ENCODE peak calls at places on chromosomes 13 and 19, in eight cellular contexts. X is breast epithelium; B is mucosa of descending colon; O is choroid plexus epithelial cell; Q is astrocyte of the spinal cord; K is CD8-positive, alpha-beta memory T cell; D is PC-9; E is colonic mucosa. H is an unnamed sample.

GRCh38 chr13:24124789-24125476 is 35.6 kb upstream of the SPATA13 start:
- DNase-seq in X (no peak), B (no peak), Q (no peak), K (no peak), D (no peak), E (no peak), O (no peak), H (no peak)

GRCh38 chr19:1065606-1066109 is 1.3 kb upstream of the ARHGAP45 start:
- DNase-seq in B (peak; percentile 73), X (no peak), Q (no peak), O (no peak), K (peak; percentile 49), E (peak; percentile 78), D (peak; percentile 71), H (no peak)

GRCh38 chr19:4310247-4311121 is 6.1 kb downstream of the FSD1 start:
- DNase-seq in B (peak; percentile 50), X (no peak), E (peak; percentile 33), K (no peak), Q (no peak), O (no peak), D (peak; percentile 15), H (no peak)

GRCh38 chr19:14686411-14686810 is 3.4 kb upstream of the ZNF333 start:
- DNase-seq in O (peak; percentile 53), D (no peak), Q (peak; percentile 13), X (no peak), E (no peak), K (peak; percentile 55), B (no peak), H (peak; percentile 27)

GRCh38 chr13:70623260-70623659 is 515.0 kb upstream of the KLHL1 start:
- DNase-seq in E (no peak), D (no peak), O (peak; percentile 35), K (no peak), Q (peak; percentile 14), B (no peak), X (no peak), H (peak; percentile 31)

GRCh38 chr19:47729799-47730520 is 15.4 kb upstream of the NOP53 start:
- DNase-seq in K (no peak), Q (no peak), B (peak; percentile 60), X (peak; percentile 78), E (peak; percentile 75), D (peak; percentile 91), O (no peak), H (no peak)

GRCh38 chr19:21022996-21023395 is 2.5 kb downstream of the ZNF430 start:
- DNase-seq in O (peak; percentile 67), B (no peak), K (no peak), D (no peak), X (no peak), Q (peak; percentile 38), E (no peak), H (peak; percentile 49)

GRCh38 chr19:30669329-30670010 is 297.3 kb downstream of the ZNF536 start:
- DNase-seq in E (peak; percentile 49), K (no peak), B (peak; percentile 62), D (peak; percentile 28), O (peak; percentile 50), X (peak; percentile 45), Q (peak; percentile 32), H (peak; percentile 48)

GRCh38 chr19:10270616-10271394 is at the start of gene ICAM1:
- DNase-seq in O (peak; percentile 95), D (peak; percentile 77), X (peak; percentile 66), E (peak; percentile 77), Q (peak; percentile 25), K (peak; percentile 81), B (peak; percentile 83), H (peak; percentile 94)

GRCh38 chr19:7636691-7637373 is at the start of gene STXBP2:
- DNase-seq in O (peak; percentile 58), K (peak; percentile 95), B (peak; percentile 97), E (peak; percentile 91), D (peak; percentile 89), Q (no peak), X (peak; percentile 80), H (peak; percentile 31)

GRCh38 chr13:95301947-95302386 is 716 bp upstream of the ABCC4 start:
- DNase-seq in X (no peak), Q (no peak), D (no peak), E (no peak), K (no peak), O (no peak), B (no peak), H (no peak)

GRCh38 chr19:13082192-13083007 is 20.3 kb downstream of the LYL1 start:
- DNase-seq in K (no peak), D (no peak), O (peak; percentile 94), E (no peak), X (no peak), Q (peak; percentile 95), B (no peak), H (peak; percentile 55)

DNA sequence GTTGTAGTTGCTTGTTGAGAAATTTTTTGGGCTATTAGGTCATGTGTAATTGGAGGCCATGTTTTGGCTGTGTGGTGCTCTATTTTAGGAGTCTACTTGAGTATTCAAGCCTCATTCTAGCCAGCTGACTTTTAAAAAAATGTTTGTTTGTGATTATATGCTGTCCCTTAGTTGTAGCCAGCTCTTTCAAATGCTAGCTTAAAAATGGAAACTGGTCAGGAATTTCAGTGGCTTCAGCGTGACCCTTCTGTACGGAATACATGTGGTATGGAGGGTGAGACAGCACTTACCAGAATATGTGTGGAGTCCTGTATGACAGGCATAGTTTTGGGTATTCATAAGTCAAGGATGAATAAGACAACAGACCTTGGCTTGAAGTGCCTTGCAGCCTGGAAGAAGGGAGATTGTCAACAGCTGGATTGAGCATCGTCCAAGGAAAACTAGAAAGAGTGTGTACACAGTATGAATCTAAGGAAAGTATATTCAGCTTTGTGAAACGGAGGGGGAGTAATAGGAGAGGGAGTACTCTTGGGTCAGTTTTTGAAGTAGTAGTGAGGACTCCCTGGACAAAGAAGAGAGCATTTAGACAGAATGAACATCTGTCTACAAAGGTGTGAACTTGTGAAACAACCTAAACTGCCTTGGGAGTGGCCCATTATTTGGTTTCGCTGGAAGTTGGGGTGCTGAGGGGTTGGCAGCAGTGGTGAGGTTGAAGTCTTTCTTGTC is 20.0 kb upstream of the WTIP start:
- DNase-seq in E (no peak), Q (peak; percentile 9), D (no peak), B (no peak), O (peak; percentile 61), K (no peak), X (no peak), H (no peak)
- H3K4me3 ChIP-seq in E (no peak overlapping the region), Q (no peak overlapping the region), D (no peak overlapping the region), B (no peak overlapping the region), O (no peak overlapping the region), K (no peak overlapping the region), X (no peak overlapping the region), H (no peak overlapping the region)

DNA sequence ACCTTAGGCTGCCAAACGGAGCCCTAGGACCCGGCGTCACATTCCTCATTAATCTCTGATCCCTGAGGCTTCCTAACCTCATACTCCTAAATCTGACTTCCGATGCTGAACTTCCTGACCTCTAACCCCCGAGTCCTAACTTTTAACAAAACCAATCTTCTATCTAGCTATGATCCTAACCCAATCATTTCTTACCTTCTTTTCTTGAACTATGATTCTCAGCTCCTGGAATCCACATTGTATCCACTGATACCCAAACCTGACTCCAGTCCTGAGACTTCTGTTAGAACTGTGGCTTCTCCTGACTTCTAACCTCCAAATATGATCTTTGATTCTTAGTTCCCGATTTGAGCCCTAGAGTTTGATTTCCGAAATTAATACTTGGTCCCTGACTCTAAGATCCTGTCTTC is 456 bp downstream of the NFKBIB start:
- DNase-seq in O (no peak), Q (no peak), D (no peak), K (no peak), X (no peak), E (no peak), B (no peak), H (no peak)
- H3K4me3 ChIP-seq in O (peak overlapping the region; percentile 86), Q (peak overlapping the region; percentile 77), D (peak overlapping the region; percentile 62), K (peak overlapping the region; percentile 88), X (peak overlapping the region; percentile 94), E (peak overlapping the region; percentile 90), B (peak overlapping the region; percentile 71), H (peak overlapping the region; percentile 78)

DNA sequence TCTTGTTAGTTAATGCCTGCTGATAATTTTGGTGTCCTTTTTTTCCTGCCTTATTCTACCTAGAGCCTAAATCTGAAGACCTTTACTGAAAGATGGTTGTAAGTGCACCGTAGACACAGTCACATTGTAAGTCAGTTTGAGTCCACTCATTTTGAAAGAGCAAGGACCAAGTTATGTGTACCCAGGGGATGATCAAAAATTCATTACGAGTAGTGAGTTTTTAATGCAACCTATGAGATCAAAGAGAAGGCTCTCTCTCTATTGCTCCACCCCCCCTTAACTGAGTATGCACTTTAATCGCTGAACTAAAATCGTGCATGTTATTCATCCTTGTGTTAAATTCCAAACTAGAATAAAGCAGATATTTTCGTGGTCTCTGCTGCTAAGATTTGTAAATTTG is 1.8 kb downstream of the RAP2A start:
- DNase-seq in E (no peak), Q (peak; percentile 23), K (no peak), X (no peak), B (no peak), O (peak; percentile 30), D (no peak), H (no peak)
- H3K4me3 ChIP-seq in E (peak overlapping the region; percentile 82), Q (peak overlapping the region; percentile 72), K (peak overlapping the region; percentile 33), X (peak overlapping the region; percentile 81), B (no peak overlapping the region), O (peak overlapping the region; percentile 78), D (peak overlapping the region; percentile 95), H (peak overlapping the region; percentile 81)

GRCh38 chr13:66657165-66657895 is 572.8 kb downstream of the PCDH9 start:
- DNase-seq in O (peak; percentile 95), X (peak; percentile 80), D (peak; percentile 91), Q (peak; percentile 98), B (no peak), K (no peak), E (no peak), H (peak; percentile 96)

GRCh38 chr13:66659291-66660012 is 570.7 kb downstream of the PCDH9 start:
- DNase-seq in D (peak; percentile 1), O (peak; percentile 76), B (no peak), K (no peak), X (no peak), E (no peak), Q (peak; percentile 63), H (peak; percentile 37)

GRCh38 chr13:66661336-66661735 is 568.8 kb downstream of the PCDH9 start:
- DNase-seq in O (no peak), B (no peak), Q (no peak), D (no peak), E (no peak), K (no peak), X (no peak), H (no peak)

GRCh38 chr13:66663206-66663605 is 566.9 kb downstream of the PCDH9 start:
- DNase-seq in Q (no peak), B (no peak), O (no peak), E (no peak), X (no peak), D (no peak), K (no peak), H (no peak)

DNA sequence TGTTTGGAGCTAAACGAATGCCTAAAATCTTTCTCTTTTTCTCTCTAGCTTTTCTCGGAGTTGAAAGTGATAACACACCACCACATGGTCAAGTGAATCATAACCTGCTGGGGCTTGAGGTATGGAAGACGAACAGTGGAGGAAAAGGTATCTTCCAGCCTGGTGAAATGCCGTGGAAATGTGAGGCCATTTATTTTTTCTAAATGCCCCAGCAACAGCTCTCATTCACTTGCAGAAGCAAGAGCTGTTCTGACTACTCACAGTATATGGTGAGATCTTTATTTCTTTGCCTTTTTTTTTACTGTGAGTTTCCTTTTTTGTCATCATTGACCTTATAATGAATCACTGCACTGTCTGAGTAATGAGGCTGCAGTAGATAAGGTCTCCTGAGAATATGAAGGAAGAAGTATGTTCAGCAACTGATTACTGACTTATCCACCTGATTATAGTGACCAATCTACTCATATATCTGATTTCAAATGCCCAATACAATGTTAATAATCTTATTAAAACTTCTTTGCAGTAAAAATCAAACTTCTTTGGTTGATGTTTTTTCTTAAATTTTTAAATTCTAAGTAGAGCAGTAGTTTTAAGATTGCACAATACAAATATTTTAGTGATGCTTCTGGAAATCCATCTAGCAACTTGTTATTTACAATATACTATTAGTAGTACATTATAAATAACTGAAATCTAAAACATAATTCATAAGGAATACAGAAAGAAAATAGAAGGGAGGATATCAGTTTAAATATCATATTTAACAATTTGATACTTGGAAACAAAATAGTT is 569.9 kb downstream of the PCDH9 start:
- DNase-seq in E (no peak), O (peak; percentile 79), K (no peak), Q (peak; percentile 70), D (peak; percentile 17), X (no peak), B (no peak), H (peak; percentile 89)
- H3K4me3 ChIP-seq in E (no peak overlapping the region), O (peak overlapping the region; percentile 25), K (no peak overlapping the region), Q (no peak overlapping the region), D (no peak overlapping the region), X (no peak overlapping the region), B (no peak overlapping the region), H (peak overlapping the region; percentile 40)